ENCODE peak calls at places on chromosome 20, in six cellular contexts. One of them, this sample, is unnamed.

GRCh38 chr20:36629719-36630340 is 16.2 kb downstream of the SLA2 start:
- DNase-seq in neural crest cell: no peak
- DNase-seq in posterior vena cava: peak; percentile 82
- DNase-seq in iPS-NIHi11: no peak
- DNase-seq in HFFc6: no peak
- DNase-seq in heart left ventricle: no peak
- DNase-seq in this sample: no peak

GRCh38 chr20:37151529-37151928 is 27.6 kb upstream of the RPN2 start:
- DNase-seq in HFFc6: no peak
- DNase-seq in neural crest cell: no peak
- DNase-seq in posterior vena cava: no peak
- DNase-seq in iPS-NIHi11: no peak
- DNase-seq in heart left ventricle: no peak
- DNase-seq in this sample: no peak

GRCh38 chr20:11112837-11113236 is 439.0 kb upstream of the JAG1 start:
- DNase-seq in HFFc6: no peak
- DNase-seq in neural crest cell: no peak
- DNase-seq in posterior vena cava: no peak
- DNase-seq in iPS-NIHi11: no peak
- DNase-seq in heart left ventricle: no peak
- DNase-seq in this sample: no peak

GRCh38 chr20:34581341-34582189 is 23.0 kb downstream of the MAP1LC3A start:
- DNase-seq in neural crest cell: no peak
- DNase-seq in iPS-NIHi11: no peak
- DNase-seq in posterior vena cava: no peak
- DNase-seq in HFFc6: peak; percentile 54
- DNase-seq in heart left ventricle: no peak
- DNase-seq in this sample: no peak

GRCh38 chr20:41361757-41362747 is 4.6 kb downstream of the EMILIN3 start:
- DNase-seq in heart left ventricle: no peak
- DNase-seq in iPS-NIHi11: no peak
- DNase-seq in HFFc6: no peak
- DNase-seq in posterior vena cava: no peak
- DNase-seq in neural crest cell: no peak
- DNase-seq in this sample: no peak

GRCh38 chr20:41352106-41352505 is 11.5 kb downstream of the LPIN3 start:
- DNase-seq in iPS-NIHi11: peak; percentile 65
- DNase-seq in HFFc6: no peak
- DNase-seq in heart left ventricle: no peak
- DNase-seq in neural crest cell: no peak
- DNase-seq in posterior vena cava: no peak
- DNase-seq in this sample: no peak

GRCh38 chr20:8933391-8933807 is 135.5 kb upstream of the PLCB4 start:
- DNase-seq in HFFc6: no peak
- DNase-seq in iPS-NIHi11: peak; percentile 26
- DNase-seq in neural crest cell: no peak
- DNase-seq in heart left ventricle: peak; percentile 39
- DNase-seq in posterior vena cava: no peak
- DNase-seq in this sample: peak; percentile 76

GRCh38 chr20:45685896-45686295 is 15.9 kb upstream of the WFDC11 start:
- DNase-seq in posterior vena cava: no peak
- DNase-seq in HFFc6: no peak
- DNase-seq in heart left ventricle: no peak
- DNase-seq in iPS-NIHi11: peak; percentile 73
- DNase-seq in neural crest cell: no peak
- DNase-seq in this sample: no peak

GRCh38 chr20:4483961-4484360 is 237.7 kb upstream of the PRND start:
- DNase-seq in iPS-NIHi11: no peak
- DNase-seq in heart left ventricle: no peak
- DNase-seq in posterior vena cava: no peak
- DNase-seq in neural crest cell: no peak
- DNase-seq in HFFc6: no peak
- DNase-seq in this sample: no peak

GRCh38 chr20:33653218-33653899 is 8.8 kb upstream of the C20orf144 start:
- DNase-seq in heart left ventricle: peak; percentile 61
- DNase-seq in posterior vena cava: peak; percentile 84
- DNase-seq in iPS-NIHi11: peak; percentile 83
- DNase-seq in HFFc6: peak; percentile 46
- DNase-seq in neural crest cell: peak; percentile 79
- DNase-seq in this sample: peak; percentile 85